ENCODE peak calls at places on chromosomes 6 and 20, in seven cellular contexts. V, O, A, J, F, S and K are unnamed samples.

GRCh38 chr20:49787371-49788357 is 25.0 kb upstream of the SLC9A8 start:
- DNase-seq in V (no peak), O (no peak), A (no peak), J (no peak), F (no peak), S (no peak), K (no peak)

GRCh38 chr6:84685983-84686584 is 78.3 kb downstream of the TBX18 start:
- DNase-seq in V (no peak), O (no peak), A (no peak), J (no peak), F (no peak), S (peak; percentile 79), K (no peak)

GRCh38 chr20:36542019-36542488 is 735 bp downstream of the MYL9 start:
- DNase-seq in V (peak; percentile 64), O (no peak), A (no peak), J (no peak), F (no peak), S (peak; percentile 78), K (peak; percentile 67)

GRCh38 chr6:112144145-112144926 is 56.9 kb downstream of the FAM229B start:
- DNase-seq in V (peak; percentile 7), O (no peak), A (no peak), J (no peak), F (no peak), S (no peak), K (peak; percentile 62)

GRCh38 chr6:133512410-133513016 is 271.4 kb downstream of the EYA4 start:
- DNase-seq in V (peak; percentile 11), O (no peak), A (peak; percentile 16), J (peak; percentile 44), F (no peak), S (peak; percentile 68), K (peak; percentile 56)

GRCh38 chr6:156848533-156848932 is 71.4 kb downstream of the ARID1B start:
- DNase-seq in V (no peak), O (no peak), A (no peak), J (no peak), F (no peak), S (no peak), K (no peak)

GRCh38 chr6:37024665-37025337 is 19.3 kb downstream of the FGD2 start:
- DNase-seq in V (no peak), O (no peak), A (no peak), J (no peak), F (no peak), S (no peak), K (peak; percentile 58)

GRCh38 chr6:143232849-143233248 is 172.2 kb downstream of the AIG1 start:
- DNase-seq in V (no peak), O (no peak), A (no peak), J (no peak), F (peak; percentile 19), S (peak; percentile 68), K (peak; percentile 28)

GRCh38 chr6:49003348-49003747 is 459.7 kb downstream of the MMUT start:
- DNase-seq in V (no peak), O (no peak), A (no peak), J (no peak), F (no peak), S (no peak), K (no peak)

GRCh38 chr6:45864651-45865050 is 151.0 kb downstream of the CLIC5 start:
- DNase-seq in V (no peak), O (no peak), A (no peak), J (no peak), F (no peak), S (no peak), K (no peak)

GRCh38 chr20:58604410-58604881 is 46.6 kb upstream of the STX16 start:
- DNase-seq in V (no peak), O (no peak), A (no peak), J (no peak), F (no peak), S (no peak), K (no peak)

GRCh38 chr20:2145376-2145775 is 43.7 kb downstream of the STK35 start:
- DNase-seq in V (no peak), O (no peak), A (no peak), J (no peak), F (no peak), S (no peak), K (no peak)

GRCh38 chr20:19368351-19368750 is 155.9 kb downstream of the SLC24A3 start:
- DNase-seq in V (no peak), O (no peak), A (no peak), J (no peak), F (no peak), S (no peak), K (no peak)

GRCh38 chr6:130885392-130886192 is 58.4 kb downstream of the SMLR1 start:
- DNase-seq in V (peak; percentile 15), O (peak; percentile 78), A (peak; percentile 58), J (peak; percentile 72), F (peak; percentile 15), S (peak; percentile 88), K (peak; percentile 72)

GRCh38 chr6:149940673-149940984 is 1.2 kb upstream of the ULBP2 start:
- DNase-seq in V (no peak), O (no peak), A (no peak), J (no peak), F (no peak), S (no peak), K (no peak)

GRCh38 chr6:13304580-13305255 is 23.6 kb downstream of the TBC1D7 start:
- DNase-seq in V (no peak), O (no peak), A (no peak), J (no peak), F (no peak), S (no peak), K (peak; percentile 34)

GRCh38 chr20:46683939-46684750 is 5.1 kb downstream of the TP53RK start:
- DNase-seq in V (peak; percentile 72), O (no peak), A (no peak), J (no peak), F (no peak), S (peak; percentile 92), K (peak; percentile 68)

GRCh38 chr20:32898721-32899120 is 40.0 kb downstream of the EFCAB8 start:
- DNase-seq in V (peak; percentile 48), O (no peak), A (no peak), J (no peak), F (no peak), S (no peak), K (peak; percentile 95)

GRCh38 chr6:148128014-148128730 is 214.5 kb upstream of the SASH1 start:
- DNase-seq in V (no peak), O (no peak), A (no peak), J (no peak), F (no peak), S (no peak), K (peak; percentile 1)

GRCh38 chr6:46715106-46715505 is 20.1 kb downstream of the PLA2G7 start:
- DNase-seq in V (no peak), O (no peak), A (no peak), J (no peak), F (no peak), S (no peak), K (no peak)

GRCh38 chr6:28167068-28167467 is 25.4 kb downstream of the ZKSCAN8 start:
- DNase-seq in V (no peak), O (no peak), A (no peak), J (no peak), F (no peak), S (no peak), K (peak; percentile 86)

GRCh38 chr6:116066789-116067188 is 6.1 kb upstream of the FRK start:
- DNase-seq in V (no peak), O (no peak), A (no peak), J (no peak), F (no peak), S (no peak), K (no peak)

GRCh38 chr6:7727951-7728854 is 2.3 kb downstream of the BMP6 start:
- DNase-seq in V (no peak), O (no peak), A (no peak), J (no peak), F (peak; percentile 18), S (peak; percentile 76), K (no peak)

GRCh38 chr6:152380351-152380767 is 256.8 kb downstream of the SYNE1 start:
- DNase-seq in V (no peak), O (no peak), A (no peak), J (peak; percentile 39), F (no peak), S (no peak), K (peak; percentile 95)

GRCh38 chr6:134111062-134111677 is 58.7 kb upstream of the SLC2A12 start:
- DNase-seq in V (peak; percentile 33), O (peak; percentile 48), A (no peak), J (no peak), F (peak; percentile 56), S (peak; percentile 88), K (peak; percentile 46)

GRCh38 chr20:21125072-21125848 is 622 bp upstream of the KIZ start:
- DNase-seq in V (peak; percentile 64), O (no peak), A (peak; percentile 32), J (peak; percentile 18), F (no peak), S (peak; percentile 57), K (peak; percentile 51)

GRCh38 chr20:6134592-6134991 is 11.8 kb upstream of the FERMT1 start:
- DNase-seq in V (no peak), O (no peak), A (no peak), J (no peak), F (no peak), S (no peak), K (no peak)

GRCh38 chr6:41371992-41372525 is 36.7 kb downstream of the NCR2 start:
- DNase-seq in V (no peak), O (no peak), A (peak; percentile 25), J (no peak), F (no peak), S (peak; percentile 70), K (peak; percentile 25)

GRCh38 chr6:45156075-45156474 is 172.1 kb upstream of the RUNX2 start:
- DNase-seq in V (no peak), O (peak; percentile 66), A (no peak), J (no peak), F (peak; percentile 15), S (no peak), K (no peak)

GRCh38 chr20:63114006-63114692 is 101.8 kb downstream of the YTHDF1 start:
- DNase-seq in V (no peak), O (no peak), A (no peak), J (no peak), F (no peak), S (no peak), K (no peak)

GRCh38 chr20:24966317-24967012 is 17.4 kb downstream of the CST7 start:
- DNase-seq in V (no peak), O (no peak), A (no peak), J (no peak), F (no peak), S (no peak), K (no peak)

GRCh38 chr6:45923831-45924391 is 91.7 kb downstream of the CLIC5 start:
- DNase-seq in V (no peak), O (no peak), A (no peak), J (no peak), F (no peak), S (no peak), K (peak; percentile 66)

GRCh38 chr6:145660676-145661075 is 74.6 kb downstream of the EPM2A start:
- DNase-seq in V (no peak), O (no peak), A (no peak), J (no peak), F (no peak), S (no peak), K (no peak)

GRCh38 chr20:45059022-45059728 is 41.8 kb downstream of the KCNS1 start:
- DNase-seq in V (no peak), O (no peak), A (no peak), J (no peak), F (no peak), S (no peak), K (no peak)

GRCh38 chr6:12767016-12767415 is 50.4 kb downstream of the PHACTR1 start:
- DNase-seq in V (no peak), O (no peak), A (no peak), J (no peak), F (no peak), S (no peak), K (no peak)

GRCh38 chr6:148709577-148709976 is 37.3 kb upstream of the UST start:
- DNase-seq in V (no peak), O (no peak), A (no peak), J (no peak), F (no peak), S (no peak), K (no peak)

GRCh38 chr6:169343886-169344525 is 90.4 kb upstream of the THBS2 start:
- DNase-seq in V (no peak), O (no peak), A (no peak), J (no peak), F (no peak), S (no peak), K (no peak)